ENCODE peak calls at places on chromosomes 12 and 14, in eight cellular contexts. P is activated naive CD8-positive, alpha-beta T cell treated with anti-CD3 and anti-CD28 coated beads, Interleukin-2, amount 50 U/mL, for 16 hours; W is H9; A is BJ; V is NAMALWA; K is ovary; E is MCF 10A; T is NCI-H2029 treated with DMSO at 0.1 percent for 48 hours. C is an unnamed sample.

GRCh38 chr12:108967869-108968540 is 52.9 kb downstream of the SVOP start:
- DNase-seq in P (no peak), W (no peak), A (no peak), V (peak), K (no peak), E (peak), T (peak), C (no peak)

GRCh38 chr14:52835122-52835903 is 43.9 kb upstream of the GNPNAT1 start:
- DNase-seq in P (no peak), W (peak), A (no peak), V (no peak), K (no peak), E (peak), T (peak), C (no peak)

GRCh38 chr12:125340791-125341190 is 275.6 kb downstream of the AACS start:
- DNase-seq in P (no peak), W (no peak), A (peak), V (no peak), K (no peak), E (peak), T (peak), C (no peak)

GRCh38 chr12:63037721-63038120 is 102.8 kb upstream of the PPM1H start:
- DNase-seq in P (no peak), W (no peak), A (no peak), V (no peak), K (no peak), E (no peak), T (no peak), C (no peak)

GRCh38 chr14:102192840-102193502 is 53.3 kb downstream of the WDR20 start:
- DNase-seq in P (no peak), W (no peak), A (no peak), V (no peak), K (no peak), E (no peak), T (no peak), C (no peak)

GRCh38 chr12:24905431-24905830 is 43.5 kb downstream of the BCAT1 start:
- DNase-seq in P (no peak), W (no peak), A (no peak), V (no peak), K (no peak), E (no peak), T (no peak), C (no peak)

GRCh38 chr14:68135566-68135965 is 316.0 kb downstream of the RAD51B start:
- DNase-seq in P (no peak), W (no peak), A (no peak), V (no peak), K (no peak), E (no peak), T (no peak), C (no peak)

GRCh38 chr14:23537351-23538048 is 14.1 kb downstream of the ZFHX2 start:
- DNase-seq in P (no peak), W (peak), A (no peak), V (no peak), K (no peak), E (no peak), T (no peak), C (no peak)

GRCh38 chr12:57452181-57452936 is 2.7 kb upstream of the INHBE start:
- DNase-seq in P (no peak), W (no peak), A (peak), V (no peak), K (no peak), E (peak), T (no peak), C (no peak)

GRCh38 chr14:50303744-50304471 is 8.1 kb downstream of the L2HGDH start:
- DNase-seq in P (no peak), W (no peak), A (no peak), V (no peak), K (no peak), E (peak), T (no peak), C (no peak)

GRCh38 chr14:101110729-101111619 is 207.5 kb upstream of the RTL1 start:
- DNase-seq in P (no peak), W (no peak), A (no peak), V (no peak), K (no peak), E (no peak), T (no peak), C (no peak)

GRCh38 chr14:101828038-101828437 is 66.5 kb downstream of the PPP2R5C start:
- DNase-seq in P (no peak), W (no peak), A (no peak), V (no peak), K (no peak), E (no peak), T (no peak), C (no peak)

GRCh38 chr12:27709932-27710591 is 570 bp upstream of the MRPS35 start:
- DNase-seq in P (no peak), W (no peak), A (peak), V (no peak), K (no peak), E (no peak), T (peak), C (no peak)

GRCh38 chr12:121916719-121917118 is 1.7 kb upstream of the CFAP251 start:
- DNase-seq in P (no peak), W (peak), A (no peak), V (peak), K (no peak), E (no peak), T (no peak), C (no peak)

GRCh38 chr12:52870361-52871290 is 21.8 kb upstream of the KRT78 start:
- DNase-seq in P (peak), W (peak), A (no peak), V (peak), K (no peak), E (peak), T (no peak), C (peak)

GRCh38 chr12:113086249-113087164 is 30.0 kb downstream of the DTX1 start:
- DNase-seq in P (no peak), W (no peak), A (no peak), V (peak), K (no peak), E (no peak), T (no peak), C (no peak)

GRCh38 chr12:23482571-23482970 is 466.9 kb downstream of the SOX5 start:
- DNase-seq in P (no peak), W (no peak), A (no peak), V (no peak), K (no peak), E (no peak), T (no peak), C (no peak)

GRCh38 chr14:95516554-95517209 is at the start of gene SYNE3:
- DNase-seq in P (no peak), W (no peak), A (no peak), V (peak), K (peak), E (peak), T (no peak), C (peak)

GRCh38 chr14:74846968-74847549 is 28.9 kb downstream of the PROX2 start:
- DNase-seq in P (no peak), W (no peak), A (no peak), V (no peak), K (no peak), E (no peak), T (no peak), C (no peak)